ENCODE peak calls at places on chromosomes 1 and 21, in five cellular contexts. N is uterus, E is fibroblast of pulmonary artery, W is heart right ventricle, C is lower leg skin. D is an unnamed sample.

GRCh38 chr1:35047188-35047858 is 15.6 kb upstream of the ZMYM6 start:
- DNase-seq in N (no peak), E (peak), W (no peak), C (no peak), D (peak)

GRCh38 chr1:224357626-224358124 is 996 bp downstream of the CNIH4 start:
- DNase-seq in N (no peak), E (peak), W (no peak), C (no peak), D (peak)

GRCh38 chr1:193558491-193559028 is 372.1 kb upstream of the B3GALT2 start:
- DNase-seq in N (peak), E (peak), W (no peak), C (no peak), D (peak)

GRCh38 chr1:113860891-113861290 is 10.6 kb downstream of the PTPN22 start:
- DNase-seq in N (no peak), E (peak), W (no peak), C (no peak), D (peak)

GRCh38 chr1:227120827-227121226 is 180.7 kb downstream of the COQ8A start:
- DNase-seq in N (no peak), E (no peak), W (no peak), C (no peak), D (no peak)

GRCh38 chr21:31162827-31163226 is 124.6 kb upstream of the KRTAP19-8 start:
- DNase-seq in N (no peak), E (peak), W (no peak), C (no peak), D (no peak)

GRCh38 chr1:64822621-64823020 is 77.7 kb downstream of the RAVER2 start:
- DNase-seq in N (no peak), E (peak), W (no peak), C (no peak), D (peak)

GRCh38 chr1:11845641-11846335 is 1.8 kb downstream of the NPPA start:
- DNase-seq in N (no peak), E (peak), W (no peak), C (no peak), D (peak)

GRCh38 chr1:42348498-42348897 is 13.5 kb upstream of the FOXJ3 start:
- DNase-seq in N (no peak), E (no peak), W (no peak), C (no peak), D (no peak)

GRCh38 chr1:150579955-150580642 is 689 bp upstream of the MCL1 start:
- DNase-seq in N (no peak), E (no peak), W (no peak), C (no peak), D (no peak)

GRCh38 chr1:75310067-75310466 is 175.9 kb downstream of the LHX8 start:
- DNase-seq in N (no peak), E (peak), W (no peak), C (no peak), D (peak)

GRCh38 chr1:223136086-223136485 is 7.0 kb downstream of the TLR5 start:
- DNase-seq in N (no peak), E (no peak), W (no peak), C (peak), D (no peak)

GRCh38 chr1:86421601-86422280 is 2.2 kb upstream of the CLCA2 start:
- DNase-seq in N (no peak), E (peak), W (no peak), C (no peak), D (peak)

GRCh38 chr1:149844096-149844495 is 55.3 kb upstream of the BOLA1 start:
- DNase-seq in N (no peak), E (peak), W (no peak), C (no peak), D (peak)

GRCh38 chr1:118366296-118366695 is 181.3 kb upstream of the SPAG17 start:
- DNase-seq in N (no peak), E (no peak), W (no peak), C (no peak), D (no peak)

GRCh38 chr1:198775606-198776005 is 136.8 kb downstream of the PTPRC start:
- DNase-seq in N (no peak), E (peak), W (no peak), C (no peak), D (peak)

GRCh38 chr1:68183895-68184294 is 48.4 kb downstream of the WLS start:
- DNase-seq in N (no peak), E (no peak), W (no peak), C (no peak), D (no peak)

GRCh38 chr1:62436039-62436465 is 797 bp upstream of the USP1 start:
- DNase-seq in N (no peak), E (no peak), W (no peak), C (peak), D (no peak)

GRCh38 chr1:21077085-21077484 is 99.6 kb downstream of the EIF4G3 start:
- DNase-seq in N (no peak), E (peak), W (no peak), C (no peak), D (peak)

GRCh38 chr1:228391411-228392020 is 15.1 kb downstream of the TRIM11 start:
- DNase-seq in N (peak), E (no peak), W (no peak), C (peak), D (no peak)

GRCh38 chr1:113984710-113985109 is 5.4 kb downstream of the OLFML3 start:
- DNase-seq in N (no peak), E (no peak), W (peak), C (no peak), D (no peak)

GRCh38 chr1:243950166-243950565 is 100.1 kb upstream of the AKT3 start:
- DNase-seq in N (no peak), E (peak), W (no peak), C (no peak), D (peak)

GRCh38 chr21:25171438-25171837 is 435.8 kb downstream of the MRPL39 start:
- DNase-seq in N (no peak), E (peak), W (no peak), C (no peak), D (peak)

GRCh38 chr1:5962265-5963105 is 29.7 kb downstream of the NPHP4 start:
- DNase-seq in N (no peak), E (no peak), W (no peak), C (peak), D (no peak)

DNA sequence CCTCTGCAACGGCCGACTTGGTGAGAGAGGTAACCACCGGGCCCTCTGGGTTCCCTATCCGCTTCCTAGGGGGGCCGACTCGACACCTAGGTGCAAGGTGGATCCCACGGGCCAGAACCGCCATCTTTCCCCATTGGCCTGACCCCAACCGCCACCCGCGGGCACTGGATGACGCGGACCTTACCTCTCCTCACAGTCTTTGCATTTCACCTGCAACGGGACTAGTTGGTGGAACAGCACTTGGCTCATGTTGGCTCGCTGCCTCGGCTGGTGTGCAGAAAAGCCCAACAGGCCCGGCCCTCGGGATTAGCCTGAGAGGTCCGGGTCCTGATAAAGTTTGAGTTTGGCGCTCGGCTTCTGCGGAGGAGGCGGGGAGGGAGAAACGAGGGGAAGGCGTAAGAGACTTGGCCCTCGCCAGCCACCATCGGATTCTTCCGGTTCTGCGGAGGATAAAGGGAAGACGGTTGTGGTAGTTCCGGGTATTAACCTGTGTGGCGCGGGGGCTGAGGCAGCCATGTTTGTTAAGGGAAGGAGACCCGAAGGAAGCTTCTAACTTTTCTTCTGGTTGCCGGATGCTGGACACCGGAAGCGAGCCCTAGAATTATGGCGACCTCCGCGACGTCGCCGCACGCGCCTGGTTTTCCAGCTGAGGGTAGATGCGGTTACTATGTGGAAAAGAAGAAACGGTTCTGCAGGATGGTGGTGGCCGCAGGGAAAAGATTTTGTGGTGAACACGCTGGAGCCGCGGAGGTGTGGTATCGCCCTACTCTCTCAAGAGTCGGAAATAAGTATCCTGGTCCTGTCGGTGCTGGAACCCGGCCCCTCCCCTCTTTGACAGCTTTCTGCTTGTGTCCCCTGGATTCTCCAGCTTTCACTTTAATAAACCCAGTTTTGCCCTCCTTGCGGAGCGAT is at the start of the genes SASS6 and TRMT13:
- DNase-seq in N (peak), E (peak), W (peak), C (peak), D (peak)
- TF ChIP-seq CTCF in N (peak), E (no peak), W (no peak), C (no peak), D (no peak)

GRCh38 chr1:197218857-197219256 is 49.2 kb upstream of the CRB1 start:
- DNase-seq in N (no peak), E (no peak), W (no peak), C (no peak), D (no peak)

GRCh38 chr1:197222025-197222685 is 45.9 kb upstream of the CRB1 start:
- DNase-seq in N (no peak), E (peak), W (no peak), C (no peak), D (no peak)

GRCh38 chr1:197222780-197223179 is 45.3 kb upstream of the CRB1 start:
- DNase-seq in N (no peak), E (no peak), W (no peak), C (no peak), D (no peak)

GRCh38 chr1:197224160-197224559 is 43.9 kb upstream of the CRB1 start:
- DNase-seq in N (no peak), E (peak), W (no peak), C (no peak), D (peak)
- TF ChIP-seq CTCF in N (no peak), E (peak), W (peak), C (no peak), D (peak)

DNA sequence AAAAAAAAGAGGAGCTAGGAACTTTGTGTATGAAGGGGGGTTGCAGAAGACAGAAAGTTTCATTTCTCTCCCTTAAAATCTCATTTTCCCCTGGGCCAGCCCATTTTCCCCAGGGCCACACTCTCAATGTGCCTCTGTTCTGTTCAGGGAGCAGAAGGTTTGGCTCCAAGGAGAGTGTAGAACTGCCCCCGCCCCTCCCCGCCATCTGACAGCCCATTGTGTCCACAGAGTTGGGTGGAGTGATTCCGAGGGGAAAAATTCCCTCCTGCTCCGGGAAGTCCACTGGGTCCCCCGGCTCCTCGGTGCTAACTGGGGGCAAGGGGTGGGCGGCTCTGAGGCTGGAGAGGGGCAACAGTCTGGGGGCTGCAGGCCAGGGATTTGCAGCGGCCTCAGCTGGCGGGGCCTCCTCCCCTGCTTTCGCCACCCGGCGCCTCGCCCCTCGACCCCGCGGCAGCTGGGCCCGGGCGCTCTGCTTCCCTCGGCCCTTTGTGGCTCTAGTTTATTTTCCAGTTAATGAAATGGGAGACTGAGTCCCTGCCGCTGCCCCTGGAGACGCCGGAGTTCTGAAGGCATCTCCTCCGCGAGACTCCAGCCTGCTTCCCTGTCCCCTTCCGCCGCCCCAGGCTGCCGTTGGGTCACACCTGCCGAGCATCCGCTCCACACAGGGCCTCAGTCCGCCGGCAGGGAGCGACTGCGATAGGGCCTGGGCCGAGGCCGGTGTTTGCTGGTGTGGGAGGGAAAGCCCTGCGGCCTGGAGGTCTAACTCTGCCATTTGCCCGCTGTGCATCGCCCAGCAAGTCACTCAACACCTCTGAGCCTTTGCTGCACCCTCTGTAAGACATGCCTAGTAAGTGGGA is 14.7 kb upstream of the KIRREL1 start:
- DNase-seq in N (no peak), E (no peak), W (peak), C (no peak), D (no peak)
- TF ChIP-seq CTCF in N (no peak), E (no peak), W (no peak), C (no peak), D (no peak)

GRCh38 chr1:54800899-54801759 is at the start of gene TTC22:
- DNase-seq in N (no peak), E (no peak), W (no peak), C (peak), D (peak)
- TF ChIP-seq CTCF in N (peak), E (peak), W (no peak), C (no peak), D (peak)

GRCh38 chr1:1302006-1302430 is 5.7 kb downstream of the ACAP3 start:
- DNase-seq in N (no peak), E (no peak), W (no peak), C (no peak), D (no peak)
- TF ChIP-seq CTCF in N (no peak), E (peak), W (peak), C (no peak), D (peak)

DNA sequence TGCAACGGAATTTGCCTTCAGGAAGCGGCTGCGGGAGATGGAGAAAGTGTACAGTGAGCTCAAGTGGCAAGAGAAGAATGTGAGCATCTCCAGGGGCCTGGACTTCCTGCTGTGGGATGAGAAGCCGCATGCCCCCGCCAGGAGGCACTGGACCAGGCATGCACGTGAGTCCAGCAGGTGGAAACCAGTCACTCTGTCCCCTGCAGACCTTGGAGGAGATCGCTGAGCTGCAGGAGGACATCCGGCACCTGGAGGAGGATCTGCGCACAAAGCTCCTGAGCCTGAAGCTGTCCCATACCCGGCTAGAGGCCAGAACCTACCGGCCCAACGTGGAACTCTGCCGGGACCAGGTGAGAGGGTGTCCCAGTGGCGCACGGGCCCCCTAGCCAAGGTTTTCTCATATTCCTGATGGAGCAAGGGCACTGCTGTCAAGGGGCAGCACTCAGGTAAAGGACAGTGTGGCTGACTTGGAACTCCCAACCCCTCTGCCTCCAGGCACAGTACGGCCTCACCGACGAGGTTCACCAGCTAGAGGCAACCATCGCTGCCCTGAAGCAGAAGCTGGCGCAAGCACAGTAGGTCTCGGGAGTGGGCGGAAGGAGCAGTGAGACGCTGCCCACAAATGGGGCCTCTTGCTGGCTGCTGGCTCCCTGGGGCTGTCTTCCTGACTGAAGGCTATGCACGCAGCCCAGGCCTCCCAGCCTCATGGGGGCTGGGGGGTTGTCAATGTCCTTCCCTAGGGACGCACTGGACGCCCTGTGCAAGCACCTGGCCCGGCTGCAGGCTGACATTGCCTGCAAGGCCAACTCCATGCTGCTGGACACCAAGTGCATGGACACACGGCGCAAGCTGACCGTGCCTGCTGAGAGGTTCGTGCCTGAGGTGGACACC is 1.2 kb upstream of the ADPRS start:
- DNase-seq in N (no peak), E (no peak), W (no peak), C (peak), D (no peak)
- TF ChIP-seq CTCF in N (no peak), E (no peak), W (no peak), C (no peak), D (no peak)

GRCh38 chr1:233791372-233791703 is 113.1 kb upstream of the SLC35F3 start:
- DNase-seq in N (no peak), E (no peak), W (no peak), C (no peak), D (no peak)
- TF ChIP-seq CTCF in N (no peak), E (no peak), W (no peak), C (no peak), D (no peak)

GRCh38 chr1:24049709-24050108 is 62.2 kb downstream of the MYOM3 start:
- DNase-seq in N (no peak), E (no peak), W (no peak), C (no peak), D (no peak)

GRCh38 chr1:24045766-24046165 is 65.6 kb upstream of the SRSF10 start:
- DNase-seq in N (peak), E (peak), W (no peak), C (no peak), D (peak)

GRCh38 chr1:24043345-24044032 is 63.4 kb upstream of the SRSF10 start:
- DNase-seq in N (no peak), E (no peak), W (no peak), C (no peak), D (no peak)

GRCh38 chr1:24048205-24048869 is 63.6 kb downstream of the MYOM3 start:
- DNase-seq in N (no peak), E (no peak), W (no peak), C (no peak), D (peak)

GRCh38 chr1:24047101-24047459 is 64.9 kb downstream of the MYOM3 start:
- DNase-seq in N (peak), E (peak), W (peak), C (peak), D (peak)
- TF ChIP-seq CTCF in N (no peak), E (no peak), W (no peak), C (no peak), D (no peak)

GRCh38 chr1:19443321-19443720 is 42.0 kb downstream of the CAPZB start:
- DNase-seq in N (no peak), E (no peak), W (no peak), C (no peak), D (no peak)

GRCh38 chr1:19448491-19449439 is 36.6 kb downstream of the CAPZB start:
- DNase-seq in N (peak), E (peak), W (peak), C (peak), D (peak)

GRCh38 chr1:19444399-19445021 is 40.8 kb downstream of the CAPZB start:
- DNase-seq in N (no peak), E (no peak), W (no peak), C (no peak), D (no peak)

GRCh38 chr1:19447550-19447949 is 37.8 kb downstream of the CAPZB start:
- DNase-seq in N (no peak), E (no peak), W (no peak), C (no peak), D (no peak)

GRCh38 chr1:19445417-19446342 is 39.7 kb downstream of the CAPZB start:
- DNase-seq in N (no peak), E (no peak), W (no peak), C (peak), D (no peak)
- TF ChIP-seq CTCF in N (peak), E (peak), W (no peak), C (no peak), D (peak)

D was measured in MCF 10A.